ENCODE peak calls at places on chromosomes 11 and 22, in nine cellular contexts. J is A673, H is left ventricle myocardium inferior, U is adrenal gland, O is tibial artery, D is A549, X is body of pancreas, T is psoas muscle, G is Peyer's patch. L is an unnamed sample.
A peak's percentile ranks its signal among the peaks of the same experiment; 100 is the strongest.

GRCh38 chr11:121524233-121524631 is 71.5 kb upstream of the SORL1-AS1 start:
- DNase-seq in J (no peak), X (no peak), U (no peak), T (no peak), O (no peak), D (no peak), G (no peak), H (no peak), L (no peak)

GRCh38 chr11:77395460-77396175 is 78.3 kb downstream of the PAK1 start:
- DNase-seq in X (no peak), O (no peak), G (no peak), U (no peak), D (no peak), T (no peak), H (no peak), J (no peak), L (no peak)

GRCh38 chr11:114586797-114587196 is 8.8 kb downstream of the NXPE4 start:
- DNase-seq in G (no peak), U (no peak), O (no peak), J (peak; percentile 7), H (no peak), X (no peak), T (no peak), D (peak; percentile 19), L (no peak)

GRCh38 chr11:115119136-115119535 is 385.1 kb downstream of the CADM1 start:
- DNase-seq in J (no peak), D (no peak), H (no peak), X (no peak), G (no peak), T (no peak), O (no peak), U (no peak), L (no peak)

GRCh38 chr22:35996596-35996995 is 32.0 kb downstream of the RBFOX2 start:
- DNase-seq in X (no peak), D (no peak), J (no peak), O (no peak), U (no peak), G (no peak), T (no peak), H (no peak), L (no peak)

GRCh38 chr11:91997178-91997577 is 227.4 kb upstream of the FAT3 start:
- DNase-seq in U (no peak), D (no peak), H (no peak), G (no peak), X (no peak), J (no peak), T (no peak), O (no peak), L (no peak)

GRCh38 chr22:41557401-41558240 is 3.2 kb upstream of the CSDC2 start:
- DNase-seq in T (peak; percentile 50), D (no peak), X (peak; percentile 76), J (peak; percentile 72), U (peak; percentile 75), H (peak; percentile 79), O (peak; percentile 76), G (peak; percentile 24), L (peak; percentile 80)

GRCh38 chr11:88303037-88303436 is 34.5 kb downstream of the CTSC start:
- DNase-seq in T (no peak), D (no peak), O (no peak), U (no peak), J (no peak), G (no peak), X (no peak), H (no peak), L (no peak)

GRCh38 chr11:85813721-85814120 is 2.8 kb upstream of the SYTL2 start:
- DNase-seq in J (no peak), O (no peak), H (no peak), U (no peak), X (no peak), D (no peak), T (no peak), G (no peak), L (no peak)

GRCh38 chr22:24096401-24097115 is 84.7 kb upstream of the SUSD2 start:
- DNase-seq in G (no peak), T (no peak), X (no peak), D (no peak), U (no peak), J (no peak), H (no peak), O (peak; percentile 9), L (no peak)

GRCh38 chr22:37525073-37525745 is 6.0 kb upstream of the CARD10 start:
- DNase-seq in O (no peak), U (no peak), G (no peak), H (no peak), J (peak; percentile 46), D (peak; percentile 60), T (no peak), X (no peak), L (no peak)

DNA sequence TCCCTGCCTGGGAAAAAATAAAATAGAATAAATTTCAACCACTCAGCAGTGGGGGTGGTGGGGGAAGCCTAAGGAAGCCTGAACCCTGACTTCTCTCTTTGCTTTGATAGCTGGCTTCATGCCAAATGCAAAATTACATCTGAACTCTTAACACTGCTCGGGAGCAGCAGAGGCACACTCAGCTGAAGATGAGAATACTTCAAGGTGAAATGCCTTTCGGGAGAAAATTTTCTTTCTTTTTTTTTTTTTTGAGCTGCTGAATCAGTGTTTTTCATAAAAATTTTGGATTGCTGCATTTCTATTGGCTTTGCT is 1272.4 kb downstream of the LRRC4C start:
- DNase-seq in G (no peak), T (no peak), H (no peak), X (no peak), J (no peak), D (no peak), U (no peak), O (no peak), L (no peak)
- H3K27ac ChIP-seq in G (no peak overlapping the region), T (no peak overlapping the region), H (no peak overlapping the region), X (no peak overlapping the region), J (no peak overlapping the region), D (no peak overlapping the region), U (no peak overlapping the region), O (no peak overlapping the region), L (no peak overlapping the region)

GRCh38 chr11:12201016-12201985 is 90.9 kb downstream of the MICAL2 start:
- DNase-seq in G (no peak), U (no peak), X (no peak), O (peak; percentile 65), J (peak; percentile 47), H (peak; percentile 72), T (no peak), D (peak; percentile 19), L (peak; percentile 91)

GRCh38 chr11:12205330-12205729 is 94.9 kb downstream of the MICAL2 start:
- DNase-seq in X (no peak), T (no peak), G (no peak), J (no peak), H (no peak), D (no peak), O (no peak), U (no peak), L (no peak)

GRCh38 chr11:12204506-12204905 is 94.1 kb downstream of the MICAL2 start:
- DNase-seq in O (no peak), J (no peak), U (no peak), G (no peak), H (no peak), D (no peak), T (no peak), X (no peak), L (no peak)

GRCh38 chr11:12200359-12201015 is 90.1 kb downstream of the MICAL2 start:
- DNase-seq in X (peak; percentile 68), D (no peak), U (no peak), O (peak; percentile 69), T (no peak), G (no peak), J (no peak), H (peak; percentile 44), L (no peak)

DNA sequence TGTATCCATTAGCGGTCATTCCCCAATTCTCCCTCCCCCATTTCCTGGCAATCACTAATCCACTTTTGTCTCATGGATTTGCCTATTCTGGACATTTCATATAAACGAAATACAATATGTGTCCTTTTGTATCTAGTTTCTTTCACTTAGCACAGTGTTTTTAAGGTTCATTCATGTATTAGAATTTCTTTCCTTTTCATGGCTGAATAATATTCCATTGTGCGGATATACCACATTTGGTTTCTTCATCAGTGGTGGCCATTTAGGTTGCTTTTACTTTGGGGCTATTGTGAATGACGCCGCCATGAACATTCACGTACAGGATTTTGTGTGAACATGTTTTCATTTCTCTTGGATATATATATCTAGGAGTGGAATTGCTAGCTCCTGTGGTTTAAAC is 92.5 kb downstream of the MICAL2 start:
- DNase-seq in T (no peak), U (no peak), D (no peak), J (no peak), H (no peak), G (no peak), O (no peak), X (no peak), L (no peak)
- H3K4me1 ChIP-seq in T (peaks cover 12% of the 10 kb centered on the region), U (no peaks in the 10 kb centered on the region), D (peaks cover 8% of the 10 kb centered on the region), J (no peaks in the 10 kb centered on the region), H (peaks cover 50% of the 10 kb centered on the region), G (peaks cover 31% of the 10 kb centered on the region), O (peaks cover 41% of the 10 kb centered on the region), X (peaks cover 37% of the 10 kb centered on the region), L (no peaks in the 10 kb centered on the region)

GRCh38 chr11:12288934-12289666 is 88.3 kb upstream of the PARVA start:
- DNase-seq in G (no peak), J (no peak), O (no peak), D (no peak), X (no peak), T (no peak), U (no peak), H (no peak), L (no peak)
- TF ChIP-seq CTCF in G (no peak), J (no peak), O (no peak), D (peak; percentile 7), X (no peak), T (no peak), U (no peak), H (no peak), L (no peak)

DNA sequence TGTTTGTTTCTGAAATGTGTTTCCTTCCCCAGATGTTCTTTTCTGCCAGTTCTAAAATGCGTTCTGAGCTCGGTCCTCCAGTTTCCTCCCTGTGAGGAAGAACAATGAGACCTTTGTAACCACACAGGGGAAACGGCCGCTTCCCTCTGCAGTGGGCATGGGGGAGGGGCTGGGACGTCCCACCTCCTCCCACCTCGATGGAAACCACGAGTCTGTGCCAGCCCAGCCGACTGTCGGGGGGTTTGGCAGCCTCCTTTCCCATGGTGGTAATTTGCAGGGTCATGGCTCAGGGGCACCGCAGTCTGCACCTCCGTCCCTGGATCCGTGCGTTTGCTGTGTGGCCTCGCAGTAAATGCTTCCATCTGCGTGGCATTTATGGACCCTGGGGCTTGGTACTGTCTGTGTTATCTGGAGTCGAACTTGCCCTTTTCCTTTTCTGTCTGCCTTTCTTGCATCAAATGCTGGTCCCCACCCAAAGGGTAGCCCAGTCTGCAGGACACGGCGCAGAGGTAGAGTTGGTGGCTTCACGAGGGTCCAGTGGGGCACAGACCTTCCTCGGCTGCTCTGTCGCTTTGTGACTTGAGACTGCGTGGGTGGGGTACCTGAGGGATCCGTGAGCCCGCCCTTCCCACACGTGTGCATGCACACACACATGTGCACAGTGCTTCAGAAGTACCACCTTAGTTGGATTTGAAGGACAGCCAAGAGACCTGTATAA is 16.1 kb downstream of the LRP5 start:
- DNase-seq in G (no peak), D (no peak), T (no peak), X (peak; percentile 70), U (peak; percentile 47), J (peak; percentile 52), H (peak; percentile 62), O (no peak), L (no peak)
- H3K27ac ChIP-seq in G (no peak overlapping the region), D (peak overlapping the region; percentile 16), T (no peak overlapping the region), X (peak overlapping the region; percentile 81), U (peak overlapping the region; percentile 43), J (peak overlapping the region; percentile 2), H (peak overlapping the region; percentile 85), O (peak overlapping the region; percentile 71), L (peak overlapping the region; percentile 42)

L was measured in right atrium auricular region.